ENCODE peak calls at places on chromosomes 13 and 19, in five cellular contexts. F is cardiac muscle cell, N is GM23338, S is AG10803, D is coronary artery. G is an unnamed sample.

GRCh38 chr19:2680808-2681207 is 21.7 kb downstream of the GNG7 start:
- DNase-seq in D (no peak), F (no peak), N (no peak), S (no peak), G (no peak)

GRCh38 chr19:1069009-1069779 is 2.2 kb downstream of the ARHGAP45 start:
- DNase-seq in F (no peak), S (no peak), D (no peak), N (no peak), G (no peak)

GRCh38 chr19:16442386-16443276 is 29.1 kb downstream of the EPS15L1 start:
- DNase-seq in N (no peak), D (no peak), F (no peak), S (no peak), G (no peak)

GRCh38 chr19:17180997-17181702 is 34.0 kb upstream of the USE1 start:
- DNase-seq in F (no peak), S (no peak), N (peak; percentile 63), D (no peak), G (no peak)

GRCh38 chr13:24175847-24176246 is 15.3 kb downstream of the SPATA13 start:
- DNase-seq in F (no peak), S (no peak), D (no peak), N (no peak), G (no peak)

GRCh38 chr19:14033946-14034345 is 2.4 kb downstream of the IL27RA start:
- DNase-seq in D (no peak), S (no peak), N (no peak), F (no peak), G (no peak)

GRCh38 chr19:33621811-33622504 is at the start of gene CHST8:
- DNase-seq in S (peak; percentile 20), F (peak; percentile 39), N (peak; percentile 82), D (no peak), G (peak; percentile 6)

GRCh38 chr13:33624740-33625139 is 193.2 kb upstream of the RFC3 start:
- DNase-seq in N (no peak), D (no peak), S (no peak), F (no peak), G (no peak)

GRCh38 chr19:13099073-13099999 is 3.3 kb downstream of the LYL1 start:
- DNase-seq in N (peak; percentile 87), F (peak; percentile 68), D (no peak), S (peak; percentile 71), G (peak; percentile 38)

GRCh38 chr19:289651-290538 is 1.3 kb downstream of the PLPP2 start:
- DNase-seq in F (peak; percentile 31), D (no peak), N (peak; percentile 87), S (peak; percentile 24), G (peak; percentile 15)

GRCh38 chr19:2751438-2751830 is 11.6 kb upstream of the SLC39A3 start:
- DNase-seq in F (no peak), S (no peak), D (no peak), N (no peak), G (no peak)

GRCh38 chr19:9818175-9818733 is 625 bp downstream of the FBXL12 start:
- DNase-seq in F (no peak), N (no peak), S (no peak), D (no peak), G (no peak)

GRCh38 chr19:38395381-38396127 is 7.1 kb downstream of the SPRED3 start:
- DNase-seq in D (no peak), S (no peak), F (no peak), N (peak; percentile 40), G (no peak)

GRCh38 chr13:105735269-105735668 is 800.2 kb downstream of the EFNB2 start:
- DNase-seq in F (no peak), S (no peak), D (no peak), N (no peak), G (no peak)

GRCh38 chr13:66860868-66861447 is 369.2 kb downstream of the PCDH9 start:
- DNase-seq in N (no peak), S (no peak), D (no peak), F (no peak), G (no peak)

GRCh38 chr19:6212403-6213265 is 67.1 kb downstream of the MLLT1 start:
- DNase-seq in F (no peak), D (peak; percentile 67), S (no peak), N (no peak), G (no peak)

GRCh38 chr13:97142452-97142851 is 79.7 kb upstream of the MBNL2 start:
- DNase-seq in N (peak; percentile 56), D (no peak), F (peak; percentile 56), S (peak; percentile 27), G (peak; percentile 28)

GRCh38 chr13:112056739-112057433 is 10.1 kb upstream of the SOX1 start:
- DNase-seq in D (peak; percentile 36), S (no peak), N (peak; percentile 63), F (no peak), G (no peak)

GRCh38 chr13:108621421-108621820 is 8.0 kb upstream of the MYO16 start:
- DNase-seq in N (no peak), S (no peak), F (no peak), D (no peak), G (no peak)

GRCh38 chr19:14559916-14560775 is 11.7 kb downstream of the NDUFB7 start:
- DNase-seq in F (no peak), N (no peak), D (no peak), S (no peak), G (no peak)

GRCh38 chr13:23751195-23751594 is 138.0 kb downstream of the MIPEP start:
- DNase-seq in N (no peak), F (no peak), D (no peak), S (no peak), G (peak; percentile 15)

GRCh38 chr19:52007436-52007804 is 591 bp downstream of the ZNF615 start:
- DNase-seq in F (peak; percentile 12), D (no peak), S (peak; percentile 5), N (peak; percentile 68), G (peak; percentile 7)

GRCh38 chr13:29111446-29111845 is 291.3 kb downstream of the MTUS2 start:
- DNase-seq in F (no peak), D (no peak), N (no peak), S (peak; percentile 13), G (no peak)

GRCh38 chr19:920051-920857 is 3.1 kb downstream of the KISS1R start:
- DNase-seq in N (peak; percentile 65), S (no peak), D (no peak), F (peak; percentile 53), G (no peak)

GRCh38 chr19:19055701-19056100 is 8.1 kb upstream of the SLC25A42 start:
- DNase-seq in N (no peak), F (no peak), D (no peak), S (no peak), G (no peak)

GRCh38 chr13:40589285-40590109 is 76.9 kb downstream of the FOXO1 start:
- DNase-seq in S (peak; percentile 65), N (no peak), F (peak; percentile 72), D (no peak), G (peak; percentile 83)

GRCh38 chr19:29329460-29330134 is 116.6 kb upstream of the UQCRFS1 start:
- DNase-seq in N (peak; percentile 70), D (no peak), F (peak; percentile 2), S (peak; percentile 7), G (no peak)

GRCh38 chr19:17576758-17577532 is 21.5 kb downstream of the COLGALT1 start:
- DNase-seq in F (peak; percentile 51), S (peak; percentile 15), D (no peak), N (peak; percentile 98), G (peak; percentile 44)

GRCh38 chr19:719081-719512 is 10.4 kb downstream of the PALM start:
- DNase-seq in N (peak; percentile 43), D (no peak), S (peak; percentile 33), F (peak; percentile 66), G (peak; percentile 37)

GRCh38 chr13:58979851-58980250 is 1183.9 kb downstream of the DIAPH3 start:
- DNase-seq in F (no peak), N (no peak), D (no peak), S (no peak), G (no peak)

GRCh38 chr19:29529646-29530548 is 4.1 kb downstream of the VSTM2B start:
- DNase-seq in S (no peak), D (no peak), F (no peak), N (peak; percentile 81), G (no peak)

DNA sequence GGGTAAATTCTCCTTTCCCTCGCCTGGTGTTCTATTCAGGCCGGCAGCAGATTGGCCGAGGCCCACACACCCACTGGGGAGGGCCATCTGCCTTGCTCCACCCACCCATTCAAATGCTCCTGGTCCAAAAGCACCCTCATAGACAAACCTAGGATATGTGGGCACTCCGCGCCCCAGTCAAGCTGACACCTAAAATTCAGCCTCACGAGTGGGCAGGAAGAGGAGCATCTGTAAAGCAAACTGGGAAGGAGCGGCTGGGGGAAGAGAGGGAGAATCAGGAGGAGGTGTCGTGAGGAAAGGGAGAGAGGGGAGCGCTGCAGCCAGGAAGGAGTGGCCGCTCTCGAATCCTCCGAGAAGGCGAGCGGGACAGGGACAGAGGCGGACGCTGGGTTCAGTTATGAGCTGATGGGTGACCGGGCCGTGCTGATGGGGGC is 136.9 kb downstream of the USP12 start:
- DNase-seq in D (no peak), F (peak; percentile 25), N (peak; percentile 63), S (no peak), G (no peak)
- H3K4me3 ChIP-seq in D (peak overlapping the region; percentile 7), F (peak overlapping the region; percentile 13), N (peak overlapping the region; percentile 69), S (peak overlapping the region; percentile 23), G (no peak overlapping the region)

DNA sequence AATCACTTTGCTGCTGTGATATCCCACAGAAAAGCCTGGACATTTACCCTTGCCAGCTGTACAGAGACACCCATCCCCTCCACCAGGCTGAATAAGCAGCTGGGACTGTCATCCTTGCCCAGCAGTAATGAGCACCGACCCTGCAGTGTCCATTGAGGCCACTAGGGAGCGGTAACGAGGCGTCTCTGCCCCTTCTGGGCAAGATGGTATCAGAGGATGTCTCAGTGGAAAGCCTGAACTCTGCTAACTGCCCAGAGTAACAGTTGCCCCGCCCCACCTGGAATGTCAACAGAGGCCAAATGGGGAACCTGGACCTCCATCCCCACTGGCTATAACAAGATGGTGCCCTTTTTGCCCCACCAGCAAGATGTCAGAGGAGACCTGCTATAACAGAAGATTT is 22.8 kb upstream of the CEACAM20 start:
- DNase-seq in S (peak; percentile 6), N (peak; percentile 87), F (peak; percentile 35), D (no peak), G (peak; percentile 31)
- TF ChIP-seq CTCF in S (peak; percentile 48), N (peak; percentile 94), F (peak; percentile 55), D (no peak), G (peak; percentile 66)

DNA sequence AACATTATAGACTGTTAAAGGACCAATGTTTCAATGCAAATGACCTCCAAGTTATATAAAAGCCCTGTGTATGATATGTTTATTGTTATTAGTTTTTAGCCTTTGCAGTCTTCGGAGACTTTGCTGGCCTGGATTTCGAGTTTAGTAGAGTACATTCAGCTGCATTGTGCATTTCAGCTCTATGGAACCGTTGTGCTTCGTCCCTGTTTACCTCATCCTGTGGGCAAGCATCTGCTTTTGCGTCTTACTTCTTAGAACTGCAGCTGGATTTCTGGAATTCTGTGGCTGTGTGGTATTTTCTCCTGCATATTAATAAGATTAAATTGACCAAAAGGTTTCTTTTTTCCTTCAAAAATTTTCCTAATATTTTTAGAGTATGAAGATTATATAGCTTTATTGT is 138.6 kb downstream of the KCNRG start:
- DNase-seq in F (no peak), S (no peak), D (no peak), N (no peak), G (no peak)
- H3K4me3 ChIP-seq in F (no peak overlapping the region), S (no peak overlapping the region), D (no peak overlapping the region), N (no peak overlapping the region), G (no peak overlapping the region)

GRCh38 chr13:74087304-74087703 is 46.9 kb downstream of the KLF12 start:
- DNase-seq in N (no peak), S (no peak), D (no peak), F (no peak), G (no peak)
- TF ChIP-seq CTCF in N (no peak), S (no peak), D (no peak), F (no peak), G (no peak)

GRCh38 chr13:36490055-36490454 is 57.8 kb downstream of the CCNA1 start:
- DNase-seq in F (no peak), D (no peak), S (no peak), N (no peak), G (no peak)
- H3K4me3 ChIP-seq in F (no peak overlapping the region), D (no peak overlapping the region), S (no peak overlapping the region), N (no peak overlapping the region), G (no peak overlapping the region)